ENCODE peak calls at places on chromosomes 16 and 17, in five cellular contexts. One of them, this sample, is unnamed.

GRCh38 chr16:84453061-84453752 is 51.3 kb downstream of the MEAK7 start:
- DNase-seq in COR-L47: no peak
- DNase-seq in pancreas: no peak
- DNase-seq in activated CD4-positive, alpha-beta T cell treated with anti-CD3 and anti-CD28 coated beads, Interleukin-2, amount 10 ng/mL, durations not matched to agents 7 days and 5 days: no peak
- DNase-seq in head of caudate nucleus: no peak
- DNase-seq in this sample: no peak

GRCh38 chr17:73667184-73667959 is 23.1 kb upstream of the SDK2 start:
- DNase-seq in COR-L47: peak
- DNase-seq in pancreas: no peak
- DNase-seq in activated CD4-positive, alpha-beta T cell treated with anti-CD3 and anti-CD28 coated beads, Interleukin-2, amount 10 ng/mL, durations not matched to agents 7 days and 5 days: peak
- DNase-seq in head of caudate nucleus: no peak
- DNase-seq in this sample: no peak

GRCh38 chr17:64950871-64951270 is 31.6 kb upstream of the LRRC37A3 start:
- DNase-seq in COR-L47: no peak
- DNase-seq in pancreas: no peak
- DNase-seq in activated CD4-positive, alpha-beta T cell treated with anti-CD3 and anti-CD28 coated beads, Interleukin-2, amount 10 ng/mL, durations not matched to agents 7 days and 5 days: no peak
- DNase-seq in head of caudate nucleus: no peak
- DNase-seq in this sample: no peak

GRCh38 chr16:10876799-10877341 is at the start of gene CIITA:
- DNase-seq in COR-L47: no peak
- DNase-seq in pancreas: peak
- DNase-seq in activated CD4-positive, alpha-beta T cell treated with anti-CD3 and anti-CD28 coated beads, Interleukin-2, amount 10 ng/mL, durations not matched to agents 7 days and 5 days: peak
- DNase-seq in head of caudate nucleus: peak
- DNase-seq in this sample: peak

GRCh38 chr17:43410557-43411368 is 12.0 kb downstream of the ARL4D start:
- DNase-seq in COR-L47: no peak
- DNase-seq in pancreas: no peak
- DNase-seq in activated CD4-positive, alpha-beta T cell treated with anti-CD3 and anti-CD28 coated beads, Interleukin-2, amount 10 ng/mL, durations not matched to agents 7 days and 5 days: no peak
- DNase-seq in head of caudate nucleus: no peak
- DNase-seq in this sample: no peak

GRCh38 chr17:80145076-80146075 is 1.6 kb downstream of the EIF4A3 start:
- DNase-seq in COR-L47: no peak
- DNase-seq in pancreas: no peak
- DNase-seq in activated CD4-positive, alpha-beta T cell treated with anti-CD3 and anti-CD28 coated beads, Interleukin-2, amount 10 ng/mL, durations not matched to agents 7 days and 5 days: peak
- DNase-seq in head of caudate nucleus: no peak
- DNase-seq in this sample: no peak

GRCh38 chr16:17607075-17607509 is 136.3 kb upstream of the XYLT1 start:
- DNase-seq in COR-L47: no peak
- DNase-seq in pancreas: no peak
- DNase-seq in activated CD4-positive, alpha-beta T cell treated with anti-CD3 and anti-CD28 coated beads, Interleukin-2, amount 10 ng/mL, durations not matched to agents 7 days and 5 days: no peak
- DNase-seq in head of caudate nucleus: no peak
- DNase-seq in this sample: no peak

GRCh38 chr17:1592751-1593629 is 30.4 kb upstream of the PITPNA start:
- DNase-seq in COR-L47: no peak
- DNase-seq in pancreas: no peak
- DNase-seq in activated CD4-positive, alpha-beta T cell treated with anti-CD3 and anti-CD28 coated beads, Interleukin-2, amount 10 ng/mL, durations not matched to agents 7 days and 5 days: no peak
- DNase-seq in head of caudate nucleus: no peak
- DNase-seq in this sample: no peak

This sample was measured in left lung.